ENCODE peak calls at places on chromosomes 16 and 17, in four cellular contexts. One of them, this sample, is unnamed.

GRCh38 chr16:583815-584591 is 5.9 kb upstream of the RAB40C start:
- DNase-seq in fibroblast of mammary gland: no peak
- DNase-seq in fibroblast of lung: no peak
- DNase-seq in uterus: peak; percentile 23
- DNase-seq in this sample: no peak

GRCh38 chr17:58193641-58194259 is 1.2 kb downstream of the EPX start:
- DNase-seq in fibroblast of mammary gland: no peak
- DNase-seq in uterus: no peak
- DNase-seq in fibroblast of lung: no peak
- DNase-seq in this sample: no peak

GRCh38 chr17:13182854-13183253 is 165.0 kb upstream of the ELAC2 start:
- DNase-seq in fibroblast of mammary gland: no peak
- DNase-seq in fibroblast of lung: no peak
- DNase-seq in uterus: no peak
- DNase-seq in this sample: no peak

GRCh38 chr16:57590654-57591085 is 37.8 kb upstream of the ADGRG1 start:
- DNase-seq in fibroblast of mammary gland: peak; percentile 57
- DNase-seq in fibroblast of lung: peak; percentile 46
- DNase-seq in uterus: no peak
- DNase-seq in this sample: no peak

GRCh38 chr17:5049314-5049819 is 14.1 kb upstream of the SLC52A1 start:
- DNase-seq in fibroblast of lung: no peak
- DNase-seq in uterus: no peak
- DNase-seq in fibroblast of mammary gland: no peak
- DNase-seq in this sample: no peak

GRCh38 chr16:75263963-75264445 is 12.6 kb upstream of the BCAR1 start:
- DNase-seq in fibroblast of mammary gland: peak; percentile 49
- DNase-seq in fibroblast of lung: no peak
- DNase-seq in uterus: no peak
- DNase-seq in this sample: no peak

GRCh38 chr17:75875940-75876189 is 2.5 kb downstream of the TRIM47 start:
- DNase-seq in fibroblast of mammary gland: no peak
- DNase-seq in uterus: no peak
- DNase-seq in fibroblast of lung: no peak
- DNase-seq in this sample: no peak

GRCh38 chr17:30586818-30587595 is 109.8 kb downstream of the GOSR1 start:
- DNase-seq in fibroblast of mammary gland: peak; percentile 84
- DNase-seq in fibroblast of lung: peak; percentile 24
- DNase-seq in uterus: no peak
- DNase-seq in this sample: no peak

GRCh38 chr17:16512011-16512410 is 20.0 kb upstream of the LRRC75A start:
- DNase-seq in uterus: no peak
- DNase-seq in fibroblast of mammary gland: no peak
- DNase-seq in fibroblast of lung: no peak
- DNase-seq in this sample: no peak

GRCh38 chr16:74813109-74813641 is 38.6 kb upstream of the FA2H start:
- DNase-seq in uterus: peak; percentile 60
- DNase-seq in fibroblast of lung: peak; percentile 65
- DNase-seq in fibroblast of mammary gland: peak; percentile 59
- DNase-seq in this sample: peak; percentile 44

GRCh38 chr16:50067290-50067853 is 1.6 kb downstream of the HEATR3 start:
- DNase-seq in uterus: peak; percentile 19
- DNase-seq in fibroblast of lung: peak; percentile 69
- DNase-seq in fibroblast of mammary gland: peak; percentile 79
- DNase-seq in this sample: no peak

GRCh38 chr16:4686497-4687210 is 6.7 kb upstream of the NUDT16L1 start:
- DNase-seq in uterus: no peak
- DNase-seq in fibroblast of mammary gland: no peak
- DNase-seq in fibroblast of lung: no peak
- DNase-seq in this sample: no peak

GRCh38 chr17:66724581-66725341 is 110.2 kb upstream of the CACNG5 start:
- DNase-seq in fibroblast of lung: peak; percentile 88
- DNase-seq in uterus: no peak
- DNase-seq in fibroblast of mammary gland: peak; percentile 53
- DNase-seq in this sample: no peak

GRCh38 chr16:48081656-48082055 is 74.1 kb downstream of the ABCC12 start:
- DNase-seq in fibroblast of lung: peak; percentile 67
- DNase-seq in uterus: no peak
- DNase-seq in fibroblast of mammary gland: peak; percentile 98
- DNase-seq in this sample: no peak

GRCh38 chr16:22300427-22301071 is 3.3 kb downstream of the POLR3E start:
- DNase-seq in fibroblast of lung: peak; percentile 67
- DNase-seq in uterus: no peak
- DNase-seq in fibroblast of mammary gland: peak; percentile 68
- DNase-seq in this sample: no peak

GRCh38 chr17:20998571-20999043 is 44.2 kb downstream of the USP22 start:
- DNase-seq in fibroblast of mammary gland: no peak
- DNase-seq in uterus: no peak
- DNase-seq in fibroblast of lung: no peak
- DNase-seq in this sample: no peak

GRCh38 chr16:75456971-75457370 is 7.5 kb downstream of the TMEM170A start:
- DNase-seq in fibroblast of mammary gland: no peak
- DNase-seq in fibroblast of lung: no peak
- DNase-seq in uterus: no peak
- DNase-seq in this sample: no peak

GRCh38 chr17:50686494-50687199 is 21.1 kb downstream of the ANKRD40 start:
- DNase-seq in fibroblast of lung: peak; percentile 69
- DNase-seq in uterus: peak; percentile 88
- DNase-seq in fibroblast of mammary gland: peak; percentile 80
- DNase-seq in this sample: no peak

GRCh38 chr17:59501690-59502089 is 63.7 kb upstream of the DHX40 start:
- DNase-seq in uterus: no peak
- DNase-seq in fibroblast of lung: no peak
- DNase-seq in fibroblast of mammary gland: no peak
- DNase-seq in this sample: no peak

GRCh38 chr17:37576281-37576680 is 32.9 kb downstream of the SYNRG start:
- DNase-seq in fibroblast of mammary gland: peak; percentile 15
- DNase-seq in uterus: no peak
- DNase-seq in fibroblast of lung: no peak
- DNase-seq in this sample: no peak

GRCh38 chr16:56048425-56049100 is 142.7 kb upstream of the GNAO1 start:
- DNase-seq in fibroblast of mammary gland: no peak
- DNase-seq in fibroblast of lung: no peak
- DNase-seq in uterus: no peak
- DNase-seq in this sample: no peak

GRCh38 chr17:81681672-81682071 is 1.9 kb downstream of the ARL16 start:
- DNase-seq in fibroblast of mammary gland: no peak
- DNase-seq in fibroblast of lung: no peak
- DNase-seq in uterus: no peak
- DNase-seq in this sample: no peak

GRCh38 chr17:80970044-80970761 is 21.4 kb upstream of the CHMP6 start:
- DNase-seq in uterus: peak; percentile 65
- DNase-seq in fibroblast of mammary gland: no peak
- DNase-seq in fibroblast of lung: peak; percentile 27
- DNase-seq in this sample: peak; percentile 66

GRCh38 chr17:27407916-27408846 is 48.1 kb upstream of the KSR1 start:
- DNase-seq in fibroblast of mammary gland: peak; percentile 79
- DNase-seq in fibroblast of lung: peak; percentile 65
- DNase-seq in uterus: no peak
- DNase-seq in this sample: no peak

GRCh38 chr16:55468352-55468990 is 10.5 kb upstream of the MMP2 start:
- DNase-seq in fibroblast of mammary gland: no peak
- DNase-seq in fibroblast of lung: no peak
- DNase-seq in uterus: no peak
- DNase-seq in this sample: no peak

GRCh38 chr17:75505152-75505409 is 10.3 kb downstream of the CASKIN2 start:
- DNase-seq in uterus: no peak
- DNase-seq in fibroblast of lung: no peak
- DNase-seq in fibroblast of mammary gland: no peak
- DNase-seq in this sample: no peak

GRCh38 chr16:75003931-75004330 is 5.1 kb downstream of the ZNRF1 start:
- DNase-seq in fibroblast of lung: no peak
- DNase-seq in fibroblast of mammary gland: no peak
- DNase-seq in uterus: no peak
- DNase-seq in this sample: no peak

GRCh38 chr17:40363480-40363838 is 1.1 kb downstream of the GJD3 start:
- DNase-seq in uterus: no peak
- DNase-seq in fibroblast of lung: no peak
- DNase-seq in fibroblast of mammary gland: peak; percentile 12
- DNase-seq in this sample: no peak

GRCh38 chr16:349211-349610 is 3.3 kb downstream of the AXIN1 start:
- DNase-seq in uterus: no peak
- DNase-seq in fibroblast of lung: no peak
- DNase-seq in fibroblast of mammary gland: no peak
- DNase-seq in this sample: no peak

GRCh38 chr16:13631916-13632315 is 288.0 kb upstream of the ERCC4 start:
- DNase-seq in fibroblast of mammary gland: no peak
- DNase-seq in fibroblast of lung: no peak
- DNase-seq in uterus: no peak
- DNase-seq in this sample: no peak

GRCh38 chr16:68644715-68645493 is at the start of gene CDH3:
- DNase-seq in uterus: peak; percentile 57
- DNase-seq in fibroblast of mammary gland: no peak
- DNase-seq in fibroblast of lung: no peak
- DNase-seq in this sample: no peak

GRCh38 chr17:45146616-45147101 is 1.6 kb upstream of the HEXIM1 start:
- DNase-seq in uterus: no peak
- DNase-seq in fibroblast of lung: peak; percentile 65
- DNase-seq in fibroblast of mammary gland: peak; percentile 79
- DNase-seq in this sample: no peak

GRCh38 chr16:55116165-55116894 is 185.7 kb downstream of the IRX5 start:
- DNase-seq in fibroblast of lung: no peak
- DNase-seq in uterus: no peak
- DNase-seq in fibroblast of mammary gland: no peak
- DNase-seq in this sample: no peak

GRCh38 chr17:73304971-73305786 is 6.6 kb downstream of the CDC42EP4 start:
- DNase-seq in uterus: peak; percentile 63
- DNase-seq in fibroblast of lung: peak; percentile 83
- DNase-seq in fibroblast of mammary gland: peak; percentile 86
- DNase-seq in this sample: no peak

GRCh38 chr16:53495325-53495724 is 7.7 kb downstream of the AKTIP start:
- DNase-seq in fibroblast of mammary gland: no peak
- DNase-seq in fibroblast of lung: no peak
- DNase-seq in uterus: no peak
- DNase-seq in this sample: no peak

GRCh38 chr16:84832488-84833141 is 12.8 kb downstream of the CRISPLD2 start:
- DNase-seq in fibroblast of lung: peak; percentile 100
- DNase-seq in uterus: peak; percentile 97
- DNase-seq in fibroblast of mammary gland: peak; percentile 100
- DNase-seq in this sample: no peak

GRCh38 chr17:79685121-79685520 is 45.6 kb upstream of the ENPP7 start:
- DNase-seq in fibroblast of mammary gland: no peak
- DNase-seq in fibroblast of lung: no peak
- DNase-seq in uterus: no peak
- DNase-seq in this sample: no peak

DNA sequence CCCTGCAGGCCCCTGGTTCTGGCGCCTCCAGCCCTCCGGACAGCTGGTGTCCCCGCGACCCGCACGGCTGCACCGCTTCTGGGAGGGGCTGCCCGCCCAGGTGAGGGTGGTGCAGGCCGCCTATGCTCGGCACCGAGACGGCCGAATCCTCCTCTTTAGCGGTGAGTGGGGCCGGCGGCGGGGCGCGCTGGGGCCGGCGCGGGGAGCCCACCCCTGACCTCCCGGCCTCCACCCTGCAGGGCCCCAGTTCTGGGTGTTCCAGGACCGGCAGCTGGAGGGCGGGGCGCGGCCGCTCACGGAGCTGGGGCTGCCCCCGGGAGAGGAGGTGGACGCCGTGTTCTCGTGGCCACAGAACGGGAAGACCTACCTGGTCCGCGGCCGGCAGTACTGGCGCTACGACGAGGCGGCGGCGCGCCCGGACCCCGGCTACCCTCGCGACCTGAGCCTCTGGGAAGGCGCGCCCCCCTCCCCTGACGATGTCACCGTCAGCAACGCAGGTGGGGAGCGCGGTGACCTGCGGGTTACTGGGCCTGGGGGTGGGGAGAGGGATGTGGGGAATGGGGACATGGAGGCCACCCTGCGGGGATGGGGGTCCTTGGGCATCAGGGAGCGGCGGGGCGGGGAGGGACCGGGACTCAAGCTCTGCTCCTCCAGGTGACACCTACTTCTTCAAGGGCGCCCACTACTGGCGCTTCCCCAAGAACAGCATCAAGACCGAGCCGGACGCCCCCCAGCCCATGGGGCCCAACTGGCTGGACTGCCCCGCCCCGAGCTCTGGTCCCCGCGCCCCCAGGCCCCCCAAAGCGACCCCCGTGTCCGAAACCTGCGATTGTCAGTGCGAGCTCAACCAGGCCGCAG is 7.0 kb upstream of the IL32 start:
- DNase-seq in uterus: no peak
- DNase-seq in fibroblast of mammary gland: peak; percentile 16
- DNase-seq in fibroblast of lung: peak; percentile 9
- DNase-seq in this sample: no peak
- TF ChIP-seq CTCF in uterus: no peak
- TF ChIP-seq CTCF in fibroblast of mammary gland: no peak
- TF ChIP-seq CTCF in fibroblast of lung: no peak
- TF ChIP-seq CTCF in this sample: no peak

GRCh38 chr17:78573955-78574354 is 3.2 kb downstream of the DNAH17 start:
- DNase-seq in uterus: no peak
- DNase-seq in fibroblast of lung: no peak
- DNase-seq in fibroblast of mammary gland: no peak
- DNase-seq in this sample: no peak
- TF ChIP-seq CTCF in uterus: no peak
- TF ChIP-seq CTCF in fibroblast of lung: no peak
- TF ChIP-seq CTCF in fibroblast of mammary gland: no peak
- TF ChIP-seq CTCF in this sample: peak; percentile 34

GRCh38 chr16:89999831-90000574 is 19.3 kb downstream of the DBNDD1 start:
- DNase-seq in fibroblast of lung: no peak
- DNase-seq in fibroblast of mammary gland: no peak
- DNase-seq in uterus: no peak
- DNase-seq in this sample: no peak
- TF ChIP-seq CTCF in fibroblast of lung: no peak
- TF ChIP-seq CTCF in fibroblast of mammary gland: no peak
- TF ChIP-seq CTCF in uterus: no peak
- TF ChIP-seq CTCF in this sample: no peak

GRCh38 chr16:10569629-10570028 is 10.8 kb downstream of the EMP2 start:
- DNase-seq in fibroblast of lung: no peak
- DNase-seq in uterus: no peak
- DNase-seq in fibroblast of mammary gland: no peak
- DNase-seq in this sample: no peak
- TF ChIP-seq CTCF in fibroblast of lung: no peak
- TF ChIP-seq CTCF in uterus: no peak
- TF ChIP-seq CTCF in fibroblast of mammary gland: no peak
- TF ChIP-seq CTCF in this sample: no peak

GRCh38 chr16:80614908-80615696 is 74.3 kb downstream of the DYNLRB2 start:
- DNase-seq in fibroblast of mammary gland: peak; percentile 73
- DNase-seq in uterus: no peak
- DNase-seq in fibroblast of lung: peak; percentile 42
- DNase-seq in this sample: no peak
- TF ChIP-seq CTCF in fibroblast of mammary gland: no peak
- TF ChIP-seq CTCF in uterus: no peak
- TF ChIP-seq CTCF in fibroblast of lung: no peak
- TF ChIP-seq CTCF in this sample: no peak

This sample was measured in D721Med.